ENCODE peak calls at places on chromosomes 16 and 17, in four cellular contexts. One of them, this sample, is unnamed.

GRCh38 chr17:59330314-59330942 is 1.0 kb upstream of the YPEL2 start:
- DNase-seq in stimulated activated CD8-positive, alpha-beta memory T cell treated with anti-CD3 and anti-CD28 coated beads, Interleukin-7, amount 100 ng/mL, for 1 hour: no peak
- DNase-seq in HCEC 1CT: no peak
- DNase-seq in Kasumi-1: no peak
- DNase-seq in this sample: peak

GRCh38 chr16:17116595-17117322 is 354.0 kb downstream of the XYLT1 start:
- DNase-seq in stimulated activated CD8-positive, alpha-beta memory T cell treated with anti-CD3 and anti-CD28 coated beads, Interleukin-7, amount 100 ng/mL, for 1 hour: no peak
- DNase-seq in HCEC 1CT: no peak
- DNase-seq in Kasumi-1: no peak
- DNase-seq in this sample: no peak

GRCh38 chr16:20740007-20740883 is 1.4 kb downstream of the THUMPD1 start:
- DNase-seq in stimulated activated CD8-positive, alpha-beta memory T cell treated with anti-CD3 and anti-CD28 coated beads, Interleukin-7, amount 100 ng/mL, for 1 hour: no peak
- DNase-seq in HCEC 1CT: no peak
- DNase-seq in Kasumi-1: peak
- DNase-seq in this sample: peak

GRCh38 chr16:65406076-65406475 is 284.2 kb upstream of the CDH11 start:
- DNase-seq in stimulated activated CD8-positive, alpha-beta memory T cell treated with anti-CD3 and anti-CD28 coated beads, Interleukin-7, amount 100 ng/mL, for 1 hour: no peak
- DNase-seq in HCEC 1CT: no peak
- DNase-seq in Kasumi-1: no peak
- DNase-seq in this sample: no peak

GRCh38 chr16:52052818-52053217 is 494.1 kb downstream of the TOX3 start:
- DNase-seq in stimulated activated CD8-positive, alpha-beta memory T cell treated with anti-CD3 and anti-CD28 coated beads, Interleukin-7, amount 100 ng/mL, for 1 hour: no peak
- DNase-seq in HCEC 1CT: no peak
- DNase-seq in Kasumi-1: no peak
- DNase-seq in this sample: no peak

GRCh38 chr16:15874745-15875314 is 13.6 kb downstream of the CEP20 start:
- DNase-seq in stimulated activated CD8-positive, alpha-beta memory T cell treated with anti-CD3 and anti-CD28 coated beads, Interleukin-7, amount 100 ng/mL, for 1 hour: no peak
- DNase-seq in HCEC 1CT: peak
- DNase-seq in Kasumi-1: peak
- DNase-seq in this sample: peak

GRCh38 chr16:17343028-17343427 is 127.7 kb downstream of the XYLT1 start:
- DNase-seq in stimulated activated CD8-positive, alpha-beta memory T cell treated with anti-CD3 and anti-CD28 coated beads, Interleukin-7, amount 100 ng/mL, for 1 hour: no peak
- DNase-seq in HCEC 1CT: no peak
- DNase-seq in Kasumi-1: peak
- DNase-seq in this sample: no peak

GRCh38 chr16:56988161-56988947 is 1.0 kb upstream of the NLRC5 start:
- DNase-seq in stimulated activated CD8-positive, alpha-beta memory T cell treated with anti-CD3 and anti-CD28 coated beads, Interleukin-7, amount 100 ng/mL, for 1 hour: no peak
- DNase-seq in HCEC 1CT: peak
- DNase-seq in Kasumi-1: no peak
- DNase-seq in this sample: no peak

GRCh38 chr16:76176153-76176552 is 101.0 kb upstream of the CNTNAP4 start:
- DNase-seq in stimulated activated CD8-positive, alpha-beta memory T cell treated with anti-CD3 and anti-CD28 coated beads, Interleukin-7, amount 100 ng/mL, for 1 hour: no peak
- DNase-seq in HCEC 1CT: no peak
- DNase-seq in Kasumi-1: peak
- DNase-seq in this sample: no peak

GRCh38 chr17:70464995-70465394 is 295.7 kb downstream of the KCNJ2 start:
- DNase-seq in stimulated activated CD8-positive, alpha-beta memory T cell treated with anti-CD3 and anti-CD28 coated beads, Interleukin-7, amount 100 ng/mL, for 1 hour: no peak
- DNase-seq in HCEC 1CT: no peak
- DNase-seq in Kasumi-1: no peak
- DNase-seq in this sample: no peak

GRCh38 chr16:30989469-30990047 is 4.6 kb downstream of the HSD3B7 start:
- DNase-seq in stimulated activated CD8-positive, alpha-beta memory T cell treated with anti-CD3 and anti-CD28 coated beads, Interleukin-7, amount 100 ng/mL, for 1 hour: no peak
- DNase-seq in HCEC 1CT: no peak
- DNase-seq in Kasumi-1: no peak
- DNase-seq in this sample: no peak

GRCh38 chr17:80847506-80848230 is 144.0 kb upstream of the CHMP6 start:
- DNase-seq in stimulated activated CD8-positive, alpha-beta memory T cell treated with anti-CD3 and anti-CD28 coated beads, Interleukin-7, amount 100 ng/mL, for 1 hour: peak
- DNase-seq in HCEC 1CT: no peak
- DNase-seq in Kasumi-1: no peak
- DNase-seq in this sample: no peak

GRCh38 chr16:4420703-4421102 is 4.3 kb upstream of the CORO7 start:
- DNase-seq in stimulated activated CD8-positive, alpha-beta memory T cell treated with anti-CD3 and anti-CD28 coated beads, Interleukin-7, amount 100 ng/mL, for 1 hour: no peak
- DNase-seq in HCEC 1CT: no peak
- DNase-seq in Kasumi-1: no peak
- DNase-seq in this sample: no peak

GRCh38 chr17:40063034-40063765 is 435 bp downstream of the THRA start:
- DNase-seq in stimulated activated CD8-positive, alpha-beta memory T cell treated with anti-CD3 and anti-CD28 coated beads, Interleukin-7, amount 100 ng/mL, for 1 hour: no peak
- DNase-seq in HCEC 1CT: no peak
- DNase-seq in Kasumi-1: peak
- DNase-seq in this sample: peak

GRCh38 chr17:15466131-15466530 is 1.3 kb downstream of the CDRT4 start:
- DNase-seq in stimulated activated CD8-positive, alpha-beta memory T cell treated with anti-CD3 and anti-CD28 coated beads, Interleukin-7, amount 100 ng/mL, for 1 hour: no peak
- DNase-seq in HCEC 1CT: no peak
- DNase-seq in Kasumi-1: no peak
- DNase-seq in this sample: no peak

GRCh38 chr17:57634713-57635465 is 110.2 kb downstream of the CCDC182 start:
- DNase-seq in stimulated activated CD8-positive, alpha-beta memory T cell treated with anti-CD3 and anti-CD28 coated beads, Interleukin-7, amount 100 ng/mL, for 1 hour: no peak
- DNase-seq in HCEC 1CT: peak
- DNase-seq in Kasumi-1: no peak
- DNase-seq in this sample: no peak

GRCh38 chr17:21376585-21376834 is 353 bp downstream of the KCNJ12 start:
- DNase-seq in stimulated activated CD8-positive, alpha-beta memory T cell treated with anti-CD3 and anti-CD28 coated beads, Interleukin-7, amount 100 ng/mL, for 1 hour: no peak
- DNase-seq in HCEC 1CT: no peak
- DNase-seq in Kasumi-1: no peak
- DNase-seq in this sample: no peak

GRCh38 chr16:8727084-8727590 is 52.7 kb downstream of the ABAT start:
- DNase-seq in stimulated activated CD8-positive, alpha-beta memory T cell treated with anti-CD3 and anti-CD28 coated beads, Interleukin-7, amount 100 ng/mL, for 1 hour: no peak
- DNase-seq in HCEC 1CT: no peak
- DNase-seq in Kasumi-1: no peak
- DNase-seq in this sample: no peak

GRCh38 chr16:81149614-81150013 is 53.4 kb upstream of the GCSH start:
- DNase-seq in stimulated activated CD8-positive, alpha-beta memory T cell treated with anti-CD3 and anti-CD28 coated beads, Interleukin-7, amount 100 ng/mL, for 1 hour: no peak
- DNase-seq in HCEC 1CT: no peak
- DNase-seq in Kasumi-1: no peak
- DNase-seq in this sample: no peak

GRCh38 chr16:11256657-11257130 is 690 bp upstream of the SOCS1 start:
- DNase-seq in stimulated activated CD8-positive, alpha-beta memory T cell treated with anti-CD3 and anti-CD28 coated beads, Interleukin-7, amount 100 ng/mL, for 1 hour: no peak
- DNase-seq in HCEC 1CT: peak
- DNase-seq in Kasumi-1: no peak
- DNase-seq in this sample: peak

GRCh38 chr17:54102246-54102645 is 279.5 kb downstream of the KIF2B start:
- DNase-seq in stimulated activated CD8-positive, alpha-beta memory T cell treated with anti-CD3 and anti-CD28 coated beads, Interleukin-7, amount 100 ng/mL, for 1 hour: no peak
- DNase-seq in HCEC 1CT: no peak
- DNase-seq in Kasumi-1: no peak
- DNase-seq in this sample: no peak

GRCh38 chr17:8175795-8176196 is 384 bp downstream of the TMEM107 start:
- DNase-seq in stimulated activated CD8-positive, alpha-beta memory T cell treated with anti-CD3 and anti-CD28 coated beads, Interleukin-7, amount 100 ng/mL, for 1 hour: no peak
- DNase-seq in HCEC 1CT: no peak
- DNase-seq in Kasumi-1: no peak
- DNase-seq in this sample: no peak

GRCh38 chr17:43827596-43827995 is 5.3 kb downstream of the MPP3 start:
- DNase-seq in stimulated activated CD8-positive, alpha-beta memory T cell treated with anti-CD3 and anti-CD28 coated beads, Interleukin-7, amount 100 ng/mL, for 1 hour: no peak
- DNase-seq in HCEC 1CT: no peak
- DNase-seq in Kasumi-1: no peak
- DNase-seq in this sample: no peak

GRCh38 chr17:38751144-38751802 is 1.3 kb upstream of the PSMB3 start:
- DNase-seq in stimulated activated CD8-positive, alpha-beta memory T cell treated with anti-CD3 and anti-CD28 coated beads, Interleukin-7, amount 100 ng/mL, for 1 hour: no peak
- DNase-seq in HCEC 1CT: peak
- DNase-seq in Kasumi-1: peak
- DNase-seq in this sample: peak

GRCh38 chr17:67280279-67280678 is 35.3 kb upstream of the HELZ start:
- DNase-seq in stimulated activated CD8-positive, alpha-beta memory T cell treated with anti-CD3 and anti-CD28 coated beads, Interleukin-7, amount 100 ng/mL, for 1 hour: no peak
- DNase-seq in HCEC 1CT: no peak
- DNase-seq in Kasumi-1: no peak
- DNase-seq in this sample: no peak

GRCh38 chr17:60355663-60356594 is 36.0 kb downstream of the USP32 start:
- DNase-seq in stimulated activated CD8-positive, alpha-beta memory T cell treated with anti-CD3 and anti-CD28 coated beads, Interleukin-7, amount 100 ng/mL, for 1 hour: no peak
- DNase-seq in HCEC 1CT: no peak
- DNase-seq in Kasumi-1: no peak
- DNase-seq in this sample: no peak

GRCh38 chr17:2796164-2797140 is at the start of gene RAP1GAP2:
- DNase-seq in stimulated activated CD8-positive, alpha-beta memory T cell treated with anti-CD3 and anti-CD28 coated beads, Interleukin-7, amount 100 ng/mL, for 1 hour: no peak
- DNase-seq in HCEC 1CT: no peak
- DNase-seq in Kasumi-1: peak
- DNase-seq in this sample: no peak

GRCh38 chr17:22303865-22304264 is 611.5 kb downstream of the KCNJ18 start:
- DNase-seq in stimulated activated CD8-positive, alpha-beta memory T cell treated with anti-CD3 and anti-CD28 coated beads, Interleukin-7, amount 100 ng/mL, for 1 hour: no peak
- DNase-seq in HCEC 1CT: no peak
- DNase-seq in Kasumi-1: no peak
- DNase-seq in this sample: no peak

GRCh38 chr17:64092952-64093451 is 36.9 kb downstream of the ERN1 start:
- DNase-seq in stimulated activated CD8-positive, alpha-beta memory T cell treated with anti-CD3 and anti-CD28 coated beads, Interleukin-7, amount 100 ng/mL, for 1 hour: no peak
- DNase-seq in HCEC 1CT: no peak
- DNase-seq in Kasumi-1: no peak
- DNase-seq in this sample: no peak

GRCh38 chr17:45967378-45967777 is 31.7 kb upstream of the STH start:
- DNase-seq in stimulated activated CD8-positive, alpha-beta memory T cell treated with anti-CD3 and anti-CD28 coated beads, Interleukin-7, amount 100 ng/mL, for 1 hour: no peak
- DNase-seq in HCEC 1CT: no peak
- DNase-seq in Kasumi-1: no peak
- DNase-seq in this sample: no peak

GRCh38 chr16:88552815-88553214 is 17.4 kb upstream of the ZC3H18 start:
- DNase-seq in stimulated activated CD8-positive, alpha-beta memory T cell treated with anti-CD3 and anti-CD28 coated beads, Interleukin-7, amount 100 ng/mL, for 1 hour: no peak
- DNase-seq in HCEC 1CT: no peak
- DNase-seq in Kasumi-1: no peak
- DNase-seq in this sample: no peak

GRCh38 chr17:42844271-42844670 is at the start of gene AOC2:
- DNase-seq in stimulated activated CD8-positive, alpha-beta memory T cell treated with anti-CD3 and anti-CD28 coated beads, Interleukin-7, amount 100 ng/mL, for 1 hour: no peak
- DNase-seq in HCEC 1CT: no peak
- DNase-seq in Kasumi-1: no peak
- DNase-seq in this sample: no peak

GRCh38 chr17:410674-411401 is 58.2 kb upstream of the RPH3AL start:
- DNase-seq in stimulated activated CD8-positive, alpha-beta memory T cell treated with anti-CD3 and anti-CD28 coated beads, Interleukin-7, amount 100 ng/mL, for 1 hour: no peak
- DNase-seq in HCEC 1CT: no peak
- DNase-seq in Kasumi-1: no peak
- DNase-seq in this sample: peak

GRCh38 chr17:67824735-67825626 is at the start of gene BPTF:
- DNase-seq in stimulated activated CD8-positive, alpha-beta memory T cell treated with anti-CD3 and anti-CD28 coated beads, Interleukin-7, amount 100 ng/mL, for 1 hour: peak
- DNase-seq in HCEC 1CT: peak
- DNase-seq in Kasumi-1: peak
- DNase-seq in this sample: peak

GRCh38 chr17:57665128-57665527 is 80.0 kb downstream of the CCDC182 start:
- DNase-seq in stimulated activated CD8-positive, alpha-beta memory T cell treated with anti-CD3 and anti-CD28 coated beads, Interleukin-7, amount 100 ng/mL, for 1 hour: no peak
- DNase-seq in HCEC 1CT: no peak
- DNase-seq in Kasumi-1: no peak
- DNase-seq in this sample: no peak

GRCh38 chr16:60740033-60740696 is 1296.1 kb downstream of the CDH8 start:
- DNase-seq in stimulated activated CD8-positive, alpha-beta memory T cell treated with anti-CD3 and anti-CD28 coated beads, Interleukin-7, amount 100 ng/mL, for 1 hour: no peak
- DNase-seq in HCEC 1CT: no peak
- DNase-seq in Kasumi-1: no peak
- DNase-seq in this sample: no peak

GRCh38 chr17:910503-911194 is 68.9 kb downstream of the NXN start:
- DNase-seq in stimulated activated CD8-positive, alpha-beta memory T cell treated with anti-CD3 and anti-CD28 coated beads, Interleukin-7, amount 100 ng/mL, for 1 hour: no peak
- DNase-seq in HCEC 1CT: no peak
- DNase-seq in Kasumi-1: no peak
- DNase-seq in this sample: no peak

GRCh38 chr16:4373909-4374742 is 2.5 kb downstream of the VASN start:
- DNase-seq in stimulated activated CD8-positive, alpha-beta memory T cell treated with anti-CD3 and anti-CD28 coated beads, Interleukin-7, amount 100 ng/mL, for 1 hour: no peak
- DNase-seq in HCEC 1CT: peak
- DNase-seq in Kasumi-1: no peak
- DNase-seq in this sample: peak

GRCh38 chr16:88783391-88784073 is 1.5 kb downstream of the PIEZO1 start:
- DNase-seq in stimulated activated CD8-positive, alpha-beta memory T cell treated with anti-CD3 and anti-CD28 coated beads, Interleukin-7, amount 100 ng/mL, for 1 hour: no peak
- DNase-seq in HCEC 1CT: no peak
- DNase-seq in Kasumi-1: peak
- DNase-seq in this sample: no peak

This sample was measured in mesendoderm.